ENCODE peak calls at places on chromosomes 5 and 9, in five cellular contexts. One of them, this sample, is unnamed.
A peak's percentile ranks its signal among the peaks of the same experiment; 100 is the strongest.

GRCh38 chr5:175800656-175801081 is 70.7 kb upstream of the CPLX2 start:
- DNase-seq in trophoblast cell: no peak
- DNase-seq in mesenchymal stem cell: no peak
- DNase-seq in neuronal stem cell: no peak
- DNase-seq in H9: no peak
- DNase-seq in this sample: no peak

GRCh38 chr5:154276932-154277331 is 86.4 kb downstream of the GALNT10 start:
- DNase-seq in H9: no peak
- DNase-seq in trophoblast cell: no peak
- DNase-seq in neuronal stem cell: no peak
- DNase-seq in mesenchymal stem cell: peak; percentile 90
- DNase-seq in this sample: no peak

GRCh38 chr9:65430221-65430620 is 145.2 kb upstream of the FOXD4L5 start:
- DNase-seq in H9: no peak
- DNase-seq in mesenchymal stem cell: no peak
- DNase-seq in neuronal stem cell: no peak
- DNase-seq in trophoblast cell: no peak
- DNase-seq in this sample: no peak

GRCh38 chr5:56026863-56027300 is 32.1 kb upstream of the IL6ST start:
- DNase-seq in H9: no peak
- DNase-seq in neuronal stem cell: no peak
- DNase-seq in mesenchymal stem cell: peak; percentile 39
- DNase-seq in trophoblast cell: peak; percentile 93
- DNase-seq in this sample: no peak

GRCh38 chr9:8553444-8553843 is 753.9 kb upstream of the DMAC1 start:
- DNase-seq in neuronal stem cell: no peak
- DNase-seq in mesenchymal stem cell: no peak
- DNase-seq in trophoblast cell: no peak
- DNase-seq in H9: no peak
- DNase-seq in this sample: no peak

GRCh38 chr9:111959468-111959941 is 62.9 kb downstream of the UGCG start:
- DNase-seq in neuronal stem cell: no peak
- DNase-seq in mesenchymal stem cell: peak; percentile 92
- DNase-seq in H9: no peak
- DNase-seq in trophoblast cell: peak; percentile 98
- DNase-seq in this sample: no peak

GRCh38 chr9:136849960-136850865 is 1.0 kb downstream of the PHPT1 start:
- DNase-seq in neuronal stem cell: peak; percentile 46
- DNase-seq in H9: no peak
- DNase-seq in trophoblast cell: no peak
- DNase-seq in mesenchymal stem cell: no peak
- DNase-seq in this sample: no peak

GRCh38 chr9:83472221-83472665 is 66.0 kb downstream of the FRMD3 start:
- DNase-seq in H9: no peak
- DNase-seq in trophoblast cell: peak; percentile 65
- DNase-seq in neuronal stem cell: no peak
- DNase-seq in mesenchymal stem cell: no peak
- DNase-seq in this sample: no peak

GRCh38 chr5:96752341-96753016 is 55.3 kb downstream of the ERAP1 start:
- DNase-seq in H9: no peak
- DNase-seq in mesenchymal stem cell: peak; percentile 68
- DNase-seq in trophoblast cell: peak; percentile 90
- DNase-seq in neuronal stem cell: peak; percentile 66
- DNase-seq in this sample: no peak

GRCh38 chr5:115738807-115739206 is 77.7 kb downstream of the CDO1 start:
- DNase-seq in mesenchymal stem cell: no peak
- DNase-seq in trophoblast cell: no peak
- DNase-seq in neuronal stem cell: no peak
- DNase-seq in H9: no peak
- DNase-seq in this sample: no peak

GRCh38 chr5:135010502-135011354 is 23.3 kb downstream of the PITX1 start:
- DNase-seq in H9: no peak
- DNase-seq in neuronal stem cell: no peak
- DNase-seq in trophoblast cell: no peak
- DNase-seq in mesenchymal stem cell: no peak
- DNase-seq in this sample: no peak

GRCh38 chr9:6917162-6917561 is 159.4 kb downstream of the KDM4C start:
- DNase-seq in mesenchymal stem cell: no peak
- DNase-seq in neuronal stem cell: no peak
- DNase-seq in H9: no peak
- DNase-seq in trophoblast cell: no peak
- DNase-seq in this sample: no peak

GRCh38 chr9:93960971-93961841 is 6.1 kb upstream of the BARX1 start:
- DNase-seq in H9: no peak
- DNase-seq in mesenchymal stem cell: no peak
- DNase-seq in neuronal stem cell: no peak
- DNase-seq in trophoblast cell: no peak
- DNase-seq in this sample: no peak

GRCh38 chr9:13088734-13089427 is 190.6 kb downstream of the MPDZ start:
- DNase-seq in mesenchymal stem cell: peak; percentile 66
- DNase-seq in H9: peak; percentile 45
- DNase-seq in trophoblast cell: peak; percentile 69
- DNase-seq in neuronal stem cell: peak; percentile 59
- DNase-seq in this sample: no peak

GRCh38 chr5:136308396-136308795 is 56.9 kb downstream of the TRPC7 start:
- DNase-seq in mesenchymal stem cell: peak; percentile 3
- DNase-seq in trophoblast cell: no peak
- DNase-seq in neuronal stem cell: no peak
- DNase-seq in H9: peak; percentile 50
- DNase-seq in this sample: no peak

GRCh38 chr5:113176196-113176595 is 199.6 kb downstream of the DCP2 start:
- DNase-seq in H9: no peak
- DNase-seq in trophoblast cell: no peak
- DNase-seq in neuronal stem cell: no peak
- DNase-seq in mesenchymal stem cell: no peak
- DNase-seq in this sample: no peak

GRCh38 chr5:102965653-102966052 is 154.3 kb downstream of the GIN1 start:
- DNase-seq in H9: no peak
- DNase-seq in trophoblast cell: no peak
- DNase-seq in mesenchymal stem cell: no peak
- DNase-seq in neuronal stem cell: no peak
- DNase-seq in this sample: no peak

GRCh38 chr5:143922718-143923117 is 110.8 kb downstream of the HMHB1 start:
- DNase-seq in neuronal stem cell: no peak
- DNase-seq in H9: no peak
- DNase-seq in trophoblast cell: peak; percentile 48
- DNase-seq in mesenchymal stem cell: peak; percentile 59
- DNase-seq in this sample: no peak

GRCh38 chr5:77636423-77637169 is 1.9 kb downstream of the OTP start:
- DNase-seq in H9: peak; percentile 44
- DNase-seq in mesenchymal stem cell: no peak
- DNase-seq in neuronal stem cell: no peak
- DNase-seq in trophoblast cell: no peak
- DNase-seq in this sample: peak; percentile 69

GRCh38 chr5:77637170-77638074 is 1.1 kb downstream of the OTP start:
- DNase-seq in H9: no peak
- DNase-seq in mesenchymal stem cell: no peak
- DNase-seq in neuronal stem cell: no peak
- DNase-seq in trophoblast cell: no peak
- DNase-seq in this sample: no peak

GRCh38 chr5:77638763-77639451 is 394 bp upstream of the OTP start:
- DNase-seq in mesenchymal stem cell: no peak
- DNase-seq in H9: peak; percentile 94
- DNase-seq in trophoblast cell: no peak
- DNase-seq in neuronal stem cell: no peak
- DNase-seq in this sample: peak; percentile 86

GRCh38 chr5:77639624-77640023 is 1.1 kb upstream of the OTP start:
- DNase-seq in mesenchymal stem cell: no peak
- DNase-seq in trophoblast cell: no peak
- DNase-seq in H9: no peak
- DNase-seq in neuronal stem cell: no peak
- DNase-seq in this sample: no peak

DNA sequence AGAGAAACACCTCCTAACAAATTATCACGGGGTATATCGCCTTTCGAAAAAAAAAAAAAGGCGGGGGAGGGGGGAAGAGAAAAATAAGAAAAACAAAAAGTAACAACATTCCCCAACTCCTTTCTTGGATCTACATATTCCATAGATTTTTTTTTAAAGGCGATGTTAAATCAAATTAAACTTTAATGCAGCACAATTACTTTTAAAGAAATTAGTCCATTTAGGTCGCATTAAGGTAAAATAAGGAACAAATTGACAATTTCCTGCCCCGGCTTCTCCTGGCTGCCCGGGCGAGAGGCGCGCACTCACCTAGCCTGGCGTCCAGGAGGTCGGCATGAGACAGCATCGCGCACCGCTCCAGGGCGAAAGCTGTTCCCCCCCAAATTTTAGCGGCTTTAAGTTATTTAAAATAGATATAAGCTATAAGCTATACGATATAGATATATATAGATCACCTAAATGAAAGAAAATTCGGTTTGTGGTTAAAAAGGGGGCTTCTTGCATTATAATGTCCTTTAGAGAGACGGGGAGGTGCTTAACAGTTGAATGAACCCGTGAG is at the start of gene OTP:
- DNase-seq in trophoblast cell: no peak
- DNase-seq in neuronal stem cell: no peak
- DNase-seq in H9: no peak
- DNase-seq in mesenchymal stem cell: no peak
- DNase-seq in this sample: no peak
- H2BK12ac ChIP-seq in trophoblast cell: no peak within 1 kb of the TSS
- H2BK12ac ChIP-seq in neuronal stem cell: peak within 1 kb of the TSS; percentile 36
- H2BK12ac ChIP-seq in H9: no peak within 1 kb of the TSS
- H2BK12ac ChIP-seq in mesenchymal stem cell: no peak within 1 kb of the TSS
- H2BK12ac ChIP-seq in this sample: no peak within 1 kb of the TSS

GRCh38 chr5:156912869-156913268 is 50.2 kb downstream of the TIMD4 start:
- DNase-seq in trophoblast cell: no peak
- DNase-seq in H9: no peak
- DNase-seq in neuronal stem cell: no peak
- DNase-seq in mesenchymal stem cell: no peak
- DNase-seq in this sample: no peak

GRCh38 chr5:156913355-156913718 is 49.7 kb downstream of the TIMD4 start:
- DNase-seq in mesenchymal stem cell: no peak
- DNase-seq in neuronal stem cell: no peak
- DNase-seq in H9: peak; percentile 31
- DNase-seq in trophoblast cell: no peak
- DNase-seq in this sample: no peak

GRCh38 chr5:156906807-156907206 is 56.2 kb downstream of the TIMD4 start:
- DNase-seq in trophoblast cell: no peak
- DNase-seq in mesenchymal stem cell: no peak
- DNase-seq in neuronal stem cell: no peak
- DNase-seq in H9: no peak
- DNase-seq in this sample: no peak

GRCh38 chr5:156907667-156908066 is 55.4 kb downstream of the TIMD4 start:
- DNase-seq in mesenchymal stem cell: no peak
- DNase-seq in neuronal stem cell: no peak
- DNase-seq in trophoblast cell: no peak
- DNase-seq in H9: no peak
- DNase-seq in this sample: no peak
- H2BK12ac ChIP-seq in mesenchymal stem cell: no peak overlapping the region
- H2BK12ac ChIP-seq in neuronal stem cell: no peak overlapping the region
- H2BK12ac ChIP-seq in trophoblast cell: no peak overlapping the region
- H2BK12ac ChIP-seq in H9: no peak overlapping the region
- H2BK12ac ChIP-seq in this sample: no peak overlapping the region

DNA sequence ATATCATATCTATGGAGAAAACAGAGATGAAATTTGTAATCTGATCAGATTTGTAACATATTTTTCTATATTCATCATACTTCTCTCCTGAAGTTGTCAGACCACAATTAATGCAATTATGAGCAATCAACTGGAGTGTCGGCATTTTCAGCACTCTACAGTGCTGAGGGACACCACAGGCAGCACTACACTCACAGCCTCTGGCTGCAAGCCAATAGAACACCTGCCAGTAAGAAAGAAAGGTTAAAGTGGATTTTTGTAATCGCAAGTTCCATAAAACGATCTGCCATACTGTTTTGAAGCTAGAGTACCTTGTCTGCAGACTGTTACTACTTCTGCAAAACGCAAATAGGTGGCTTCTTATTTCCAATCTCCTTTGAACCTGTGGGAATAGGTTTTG is 147.6 kb downstream of the ADAMTS6 start:
- DNase-seq in trophoblast cell: peak; percentile 42
- DNase-seq in H9: no peak
- DNase-seq in neuronal stem cell: no peak
- DNase-seq in mesenchymal stem cell: no peak
- DNase-seq in this sample: no peak
- H2BK12ac ChIP-seq in trophoblast cell: no peak overlapping the region
- H2BK12ac ChIP-seq in H9: no peak overlapping the region
- H2BK12ac ChIP-seq in neuronal stem cell: no peak overlapping the region
- H2BK12ac ChIP-seq in mesenchymal stem cell: no peak overlapping the region
- H2BK12ac ChIP-seq in this sample: no peak overlapping the region

GRCh38 chr5:133425764-133426738 is 186.3 kb downstream of the FSTL4 start:
- DNase-seq in H9: no peak
- DNase-seq in mesenchymal stem cell: no peak
- DNase-seq in neuronal stem cell: no peak
- DNase-seq in trophoblast cell: no peak
- DNase-seq in this sample: no peak
- H2BK12ac ChIP-seq in H9: no peak overlapping the region
- H2BK12ac ChIP-seq in mesenchymal stem cell: no peak overlapping the region
- H2BK12ac ChIP-seq in neuronal stem cell: no peak overlapping the region
- H2BK12ac ChIP-seq in trophoblast cell: no peak overlapping the region
- H2BK12ac ChIP-seq in this sample: no peak overlapping the region

GRCh38 chr5:111887706-111888105 is 130.7 kb upstream of the NREP start:
- DNase-seq in neuronal stem cell: no peak
- DNase-seq in trophoblast cell: no peak
- DNase-seq in mesenchymal stem cell: no peak
- DNase-seq in H9: no peak
- DNase-seq in this sample: no peak

DNA sequence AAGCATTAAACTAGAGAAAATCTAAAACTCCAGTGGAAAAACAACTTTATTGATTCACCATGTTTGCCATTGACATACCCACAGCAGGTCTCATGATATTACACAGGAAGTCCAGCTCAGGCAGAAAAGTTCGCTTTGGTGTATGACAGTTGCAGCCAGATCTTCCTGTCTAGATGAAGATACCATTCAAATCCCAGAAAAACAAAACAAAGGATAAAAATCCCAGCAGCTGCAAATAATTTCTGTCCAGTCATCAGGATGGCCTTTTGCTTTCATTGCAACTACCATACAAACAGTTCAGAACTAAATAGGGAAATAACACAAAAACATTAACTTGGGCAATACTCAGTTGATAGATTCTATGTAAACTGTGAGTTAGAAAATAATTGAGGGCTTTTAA is 136.0 kb upstream of the NREP start:
- DNase-seq in H9: no peak
- DNase-seq in trophoblast cell: no peak
- DNase-seq in mesenchymal stem cell: peak; percentile 21
- DNase-seq in neuronal stem cell: no peak
- DNase-seq in this sample: no peak
- H2BK12ac ChIP-seq in H9: no peak overlapping the region
- H2BK12ac ChIP-seq in trophoblast cell: no peak overlapping the region
- H2BK12ac ChIP-seq in mesenchymal stem cell: no peak overlapping the region
- H2BK12ac ChIP-seq in neuronal stem cell: no peak overlapping the region
- H2BK12ac ChIP-seq in this sample: no peak overlapping the region

GRCh38 chr5:77225531-77225930 is 15.1 kb downstream of the PDE8B start:
- DNase-seq in trophoblast cell: no peak
- DNase-seq in mesenchymal stem cell: peak; percentile 78
- DNase-seq in neuronal stem cell: no peak
- DNase-seq in H9: no peak
- DNase-seq in this sample: no peak
- H2BK12ac ChIP-seq in trophoblast cell: no peak overlapping the region
- H2BK12ac ChIP-seq in mesenchymal stem cell: peak overlapping the region; percentile 42
- H2BK12ac ChIP-seq in neuronal stem cell: no peak overlapping the region
- H2BK12ac ChIP-seq in H9: no peak overlapping the region
- H2BK12ac ChIP-seq in this sample: no peak overlapping the region

DNA sequence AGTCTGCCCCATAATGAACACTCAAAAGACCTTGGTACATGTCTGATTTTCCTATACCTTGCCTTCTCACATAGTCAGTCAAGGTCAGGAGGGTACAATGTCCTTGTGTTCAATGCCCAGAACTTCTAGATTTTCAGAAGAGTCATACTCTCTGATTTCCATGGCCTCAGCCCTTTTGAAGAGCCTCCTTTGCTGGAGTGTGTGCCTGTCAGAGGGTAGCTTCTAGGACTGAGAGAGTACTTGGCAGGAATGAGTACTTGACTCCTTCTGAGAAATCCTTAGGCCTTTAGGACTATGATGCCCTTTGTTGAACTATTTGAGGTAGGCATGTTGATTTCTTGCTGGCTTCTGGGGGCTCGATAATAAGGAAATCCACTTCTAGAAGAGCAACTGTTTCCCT is 10.5 kb upstream of the MEGF9 start:
- DNase-seq in H9: no peak
- DNase-seq in neuronal stem cell: no peak
- DNase-seq in trophoblast cell: no peak
- DNase-seq in mesenchymal stem cell: no peak
- DNase-seq in this sample: no peak
- H2BK12ac ChIP-seq in H9: no peak overlapping the region
- H2BK12ac ChIP-seq in neuronal stem cell: no peak overlapping the region
- H2BK12ac ChIP-seq in trophoblast cell: no peak overlapping the region
- H2BK12ac ChIP-seq in mesenchymal stem cell: no peak overlapping the region
- H2BK12ac ChIP-seq in this sample: no peak overlapping the region

This sample was measured in H1.